ENCODE peak calls at places on chromosomes 7 and 10, in seven cellular contexts. O is mesothelial cell of epicardium; Q is AG08396; F is left cardiac atrium; L is activated CD4-positive, alpha-beta T cell treated with anti-CD3 and anti-CD28 coated beads, Interleukin-2, amount 50 U/mL, for 1 hour; X is NCI-H1105; Y is Peyer's patch. I is an unnamed sample.

GRCh38 chr7:12570529-12571461 is at the start of gene SCIN:
- DNase-seq in O (peak; percentile 64), Y (peak; percentile 87), Q (peak; percentile 16), X (no peak), L (peak; percentile 1), F (peak; percentile 29), I (peak; percentile 37)

GRCh38 chr10:5779753-5780152 is 33.5 kb downstream of the GDI2 start:
- DNase-seq in L (no peak), X (no peak), F (no peak), Q (no peak), O (no peak), Y (no peak), I (no peak)

GRCh38 chr7:6530626-6531491 is 20.4 kb downstream of the GRID2IP start:
- DNase-seq in X (peak; percentile 11), Y (peak; percentile 85), O (no peak), Q (no peak), F (no peak), L (peak; percentile 51), I (no peak)

GRCh38 chr10:22427101-22427500 is 81.8 kb downstream of the SPAG6 start:
- DNase-seq in F (no peak), X (no peak), O (no peak), Y (no peak), L (no peak), Q (peak; percentile 38), I (no peak)

GRCh38 chr10:60524541-60524940 is 134.9 kb upstream of the ANK3 start:
- DNase-seq in L (no peak), O (no peak), F (no peak), Q (no peak), X (no peak), Y (no peak), I (no peak)

GRCh38 chr10:103659674-103660363 is 166.3 kb downstream of the NEURL1 start:
- DNase-seq in Y (peak; percentile 84), O (no peak), X (no peak), L (peak; percentile 41), F (peak; percentile 75), Q (peak; percentile 95), I (peak; percentile 16)

GRCh38 chr10:105993609-105994008 is 1170.9 kb downstream of the SORCS1 start:
- DNase-seq in O (no peak), F (no peak), Q (no peak), Y (no peak), X (no peak), L (no peak), I (no peak)

GRCh38 chr7:155897758-155898386 is 85.6 kb upstream of the SHH start:
- DNase-seq in Q (no peak), F (no peak), L (no peak), X (no peak), O (no peak), Y (no peak), I (no peak)

GRCh38 chr7:127895814-127896280 is 135.4 kb downstream of the LRRC4 start:
- DNase-seq in Q (no peak), L (no peak), O (no peak), F (no peak), X (no peak), Y (no peak), I (no peak)

GRCh38 chr10:100101526-100102076 is 19.9 kb upstream of the CPN1 start:
- DNase-seq in O (no peak), Y (peak; percentile 52), X (no peak), L (no peak), Q (peak; percentile 40), F (no peak), I (peak; percentile 54)

GRCh38 chr7:146656988-146657387 is 540.4 kb downstream of the CNTNAP2 start:
- DNase-seq in Y (no peak), F (no peak), Q (no peak), O (no peak), X (no peak), L (no peak), I (no peak)

GRCh38 chr10:70378122-70378521 is 4.3 kb downstream of the LRRC20 start:
- DNase-seq in O (no peak), F (no peak), Y (peak; percentile 63), L (no peak), X (no peak), Q (peak; percentile 61), I (peak; percentile 59)

GRCh38 chr10:5647507-5648240 is 18.7 kb downstream of the ASB13 start:
- DNase-seq in Y (no peak), Q (no peak), L (no peak), X (no peak), O (no peak), F (no peak), I (no peak)

I was measured in dermis blood vessel endothelial cell.